ENCODE peak calls at places on chromosomes 3 and 15, in four cellular contexts. V is HCT116, N is ovary, Z is transverse colon. S is an unnamed sample.

GRCh38 chr3:61645148-61645547 is 83.8 kb downstream of the PTPRG start:
- DNase-seq in V (no peak), Z (no peak), N (no peak), S (no peak)

GRCh38 chr3:142888099-142888483 is 792 bp downstream of the PCOLCE2 start:
- DNase-seq in Z (no peak), N (no peak), V (peak), S (no peak)

GRCh38 chr3:138389841-138390581 is 41.6 kb downstream of the MRAS start:
- DNase-seq in N (peak), Z (no peak), V (peak), S (no peak)

GRCh38 chr3:147661916-147662315 is 252.8 kb downstream of the ZIC1 start:
- DNase-seq in N (no peak), V (no peak), Z (no peak), S (no peak)

GRCh38 chr15:29618586-29618985 is 203.7 kb downstream of the TJP1 start:
- DNase-seq in V (no peak), Z (no peak), N (no peak), S (no peak)

GRCh38 chr3:185729335-185729715 is 95.5 kb downstream of the IGF2BP2 start:
- DNase-seq in V (no peak), Z (no peak), N (no peak), S (no peak)

GRCh38 chr15:89767411-89767915 is 8.7 kb upstream of the MESP2 start:
- DNase-seq in N (no peak), V (no peak), Z (no peak), S (no peak)

GRCh38 chr3:52396011-52396906 is 48.6 kb downstream of the SEMA3G start:
- DNase-seq in N (peak), V (no peak), Z (no peak), S (no peak)

GRCh38 chr15:87142096-87142495 is 1062.4 kb downstream of the AGBL1 start:
- DNase-seq in V (no peak), N (no peak), Z (no peak), S (no peak)

GRCh38 chr3:78645628-78646310 is 1122.0 kb downstream of the ROBO1 start:
- DNase-seq in Z (no peak), V (peak), N (no peak), S (no peak)

GRCh38 chr15:70262591-70263274 is 165.0 kb upstream of the TLE3 start:
- DNase-seq in N (no peak), V (no peak), Z (no peak), S (no peak)

GRCh38 chr3:17302170-17302569 is 417.4 kb downstream of the PLCL2 start:
- DNase-seq in N (no peak), V (no peak), Z (no peak), S (no peak)

GRCh38 chr3:28198970-28199369 is 42.4 kb upstream of the CMC1 start:
- DNase-seq in N (no peak), V (no peak), Z (no peak), S (no peak)

GRCh38 chr15:98834976-98835375 is 172.6 kb downstream of the PGPEP1L start:
- DNase-seq in V (no peak), Z (no peak), N (no peak), S (no peak)

GRCh38 chr3:66255865-66256264 is 35.1 kb downstream of the SLC25A26 start:
- DNase-seq in V (no peak), Z (no peak), N (no peak), S (no peak)

GRCh38 chr3:14303336-14304100 is 98.9 kb upstream of the SLC6A6 start:
- DNase-seq in V (no peak), N (no peak), Z (no peak), S (no peak)

GRCh38 chr3:33360136-33360825 is 79.9 kb downstream of the UBP1 start:
- DNase-seq in Z (no peak), N (no peak), V (peak), S (no peak)

GRCh38 chr3:133124511-133124910 is 86.3 kb downstream of the TMEM108 start:
- DNase-seq in Z (no peak), N (no peak), V (no peak), S (no peak)

GRCh38 chr3:144059481-144059880 is 87.9 kb downstream of the DIPK2A start:
- DNase-seq in V (no peak), N (no peak), Z (no peak), S (no peak)

GRCh38 chr3:141353652-141354495 is 14.4 kb upstream of the ZBTB38 start:
- DNase-seq in N (no peak), Z (no peak), V (no peak), S (no peak)

GRCh38 chr15:40289140-40289775 is 6.4 kb upstream of the ANKRD63 start:
- DNase-seq in Z (peak), V (no peak), N (no peak), S (no peak)

GRCh38 chr3:119427669-119428068 is 35.7 kb downstream of the TMEM39A start:
- DNase-seq in N (no peak), V (no peak), Z (no peak), S (no peak)

GRCh38 chr3:111392911-111393351 is 149.1 kb upstream of the CD96 start:
- DNase-seq in Z (no peak), V (peak), N (no peak), S (no peak)

GRCh38 chr15:89429986-89430385 is 66.4 kb downstream of the RHCG start:
- DNase-seq in N (no peak), V (no peak), Z (no peak), S (no peak)

GRCh38 chr15:78195735-78196201 is 38.6 kb downstream of the ACSBG1 start:
- DNase-seq in N (no peak), V (no peak), Z (peak), S (no peak)

GRCh38 chr3:191065183-191065805 is 133.7 kb upstream of the OSTN start:
- DNase-seq in V (no peak), N (no peak), Z (no peak), S (no peak)

GRCh38 chr3:119898478-119899177 is 116.7 kb downstream of the NR1I2 start:
- DNase-seq in V (no peak), N (no peak), Z (no peak), S (no peak)

GRCh38 chr3:38516669-38517068 is 20.5 kb downstream of the EXOG start:
- DNase-seq in V (no peak), N (no peak), Z (no peak), S (no peak)

GRCh38 chr15:59160880-59161593 is 45.6 kb upstream of the LDHAL6B start:
- DNase-seq in V (no peak), Z (no peak), N (peak), S (no peak)
- TF ChIP-seq CTCF in V (peak), Z (no peak), N (no peak), S (no peak)

DNA sequence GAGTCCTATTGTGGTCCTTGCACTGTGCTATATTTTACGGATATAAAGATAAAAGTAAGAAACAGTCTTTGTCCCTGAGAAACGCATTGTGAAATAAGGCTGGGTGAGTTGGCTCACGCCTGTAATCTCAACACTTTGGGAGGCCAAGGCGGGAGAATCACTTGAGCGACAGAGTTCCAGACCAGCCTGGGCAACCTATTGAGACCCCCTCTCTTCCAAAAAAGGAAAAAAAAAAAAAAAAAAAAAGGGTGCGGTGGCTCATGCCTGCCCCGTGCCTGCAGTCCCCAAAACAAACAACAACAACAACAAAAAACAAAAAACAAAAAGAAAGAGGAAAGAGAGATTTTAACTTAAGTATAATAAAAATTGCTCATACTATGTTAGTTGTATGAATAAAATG is 555 bp upstream of the FNDC3B start:
- DNase-seq in V (no peak), N (no peak), Z (no peak), S (peak)
- H3K4me3 ChIP-seq in V (peak), N (peak), Z (peak), S (peak)

GRCh38 chr15:69209661-69210060 is 49.2 kb downstream of the GLCE start:
- DNase-seq in Z (no peak), N (no peak), V (no peak), S (no peak)

GRCh38 chr15:69210574-69210973 is 50.1 kb downstream of the GLCE start:
- DNase-seq in Z (no peak), V (no peak), N (no peak), S (no peak)

GRCh38 chr15:69200773-69201745 is 40.6 kb downstream of the GLCE start:
- DNase-seq in N (no peak), V (peak), Z (no peak), S (no peak)

DNA sequence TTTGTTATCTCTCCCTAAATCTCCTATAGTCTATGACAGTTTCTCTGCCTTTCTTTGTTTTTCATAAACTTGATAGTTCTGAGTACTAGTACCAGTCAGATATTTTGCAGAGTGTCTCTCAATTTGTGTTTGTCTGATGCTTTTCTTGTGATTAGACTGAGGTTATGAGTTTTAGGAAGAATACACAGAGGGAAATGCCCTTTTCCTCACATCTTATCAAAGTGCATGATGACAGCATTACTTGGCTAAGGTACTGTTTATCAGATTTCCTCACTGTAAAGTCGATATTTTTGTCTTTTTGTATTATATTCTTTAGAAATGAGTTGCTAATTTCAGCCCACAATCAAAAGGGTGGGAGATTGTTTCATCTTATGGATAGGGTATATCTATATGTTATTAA is 45.6 kb downstream of the GLCE start:
- DNase-seq in Z (no peak), N (no peak), V (no peak), S (no peak)
- TF ChIP-seq POLR2A in Z (no peak), N (no peak), V (no peak), S (no peak)

DNA sequence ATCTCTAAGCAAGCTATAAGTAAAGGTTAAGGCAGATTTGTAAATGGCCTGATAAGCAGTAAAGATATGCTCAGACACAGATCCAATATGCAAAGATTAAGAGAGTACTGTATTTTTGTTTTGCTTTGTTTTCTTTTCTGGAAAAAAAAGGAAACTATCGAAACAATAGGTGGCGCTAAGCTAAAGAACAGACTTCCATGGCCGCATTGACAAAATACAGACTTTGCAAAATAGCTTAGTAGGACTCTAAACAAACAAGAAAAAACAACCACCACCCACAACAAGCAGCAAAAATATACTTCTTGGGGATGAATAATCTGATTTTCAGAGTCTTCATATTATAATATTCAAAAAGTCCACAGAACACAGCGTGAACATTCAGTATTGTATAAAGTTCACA is 758.4 kb upstream of the ROBO1 start:
- DNase-seq in Z (no peak), N (no peak), V (no peak), S (no peak)
- TF ChIP-seq CTCF in Z (no peak), N (no peak), V (no peak), S (no peak)

DNA sequence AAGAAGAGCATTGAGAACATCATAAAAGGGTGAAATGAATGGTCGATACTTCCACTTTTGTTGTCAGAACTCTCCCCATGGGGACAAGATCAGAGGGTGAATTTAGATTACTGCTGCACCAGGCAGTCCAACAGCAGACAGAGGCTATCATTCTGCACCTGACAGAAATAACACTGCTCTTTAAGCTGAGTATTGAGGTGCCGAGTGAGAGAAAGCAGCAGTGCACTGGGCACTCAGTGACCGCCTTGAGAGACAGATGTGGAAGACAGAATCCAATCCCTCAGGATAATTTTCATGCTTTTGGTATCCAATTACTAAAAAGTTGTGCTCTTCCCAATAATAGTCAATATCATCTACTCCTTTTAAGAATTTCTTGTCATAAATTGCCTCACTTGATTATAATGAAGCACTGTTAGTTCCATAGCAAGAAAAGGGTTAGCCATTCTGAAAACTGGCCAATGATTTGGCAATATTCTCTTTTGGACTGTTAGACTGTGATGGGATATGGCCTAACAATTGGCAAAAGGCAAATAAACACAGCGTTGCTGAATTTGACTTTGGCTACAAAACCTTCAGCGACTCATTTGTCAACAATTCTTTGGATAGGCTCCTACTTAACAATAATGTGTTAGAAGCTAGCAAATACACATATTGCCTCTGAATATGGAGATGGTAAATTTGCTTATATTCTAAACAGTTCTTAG is 5.5 kb downstream of the FGF7 start:
- DNase-seq in N (no peak), Z (no peak), V (no peak), S (no peak)
- H3K4me3 ChIP-seq in N (peak), Z (peak), V (no peak), S (no peak)

DNA sequence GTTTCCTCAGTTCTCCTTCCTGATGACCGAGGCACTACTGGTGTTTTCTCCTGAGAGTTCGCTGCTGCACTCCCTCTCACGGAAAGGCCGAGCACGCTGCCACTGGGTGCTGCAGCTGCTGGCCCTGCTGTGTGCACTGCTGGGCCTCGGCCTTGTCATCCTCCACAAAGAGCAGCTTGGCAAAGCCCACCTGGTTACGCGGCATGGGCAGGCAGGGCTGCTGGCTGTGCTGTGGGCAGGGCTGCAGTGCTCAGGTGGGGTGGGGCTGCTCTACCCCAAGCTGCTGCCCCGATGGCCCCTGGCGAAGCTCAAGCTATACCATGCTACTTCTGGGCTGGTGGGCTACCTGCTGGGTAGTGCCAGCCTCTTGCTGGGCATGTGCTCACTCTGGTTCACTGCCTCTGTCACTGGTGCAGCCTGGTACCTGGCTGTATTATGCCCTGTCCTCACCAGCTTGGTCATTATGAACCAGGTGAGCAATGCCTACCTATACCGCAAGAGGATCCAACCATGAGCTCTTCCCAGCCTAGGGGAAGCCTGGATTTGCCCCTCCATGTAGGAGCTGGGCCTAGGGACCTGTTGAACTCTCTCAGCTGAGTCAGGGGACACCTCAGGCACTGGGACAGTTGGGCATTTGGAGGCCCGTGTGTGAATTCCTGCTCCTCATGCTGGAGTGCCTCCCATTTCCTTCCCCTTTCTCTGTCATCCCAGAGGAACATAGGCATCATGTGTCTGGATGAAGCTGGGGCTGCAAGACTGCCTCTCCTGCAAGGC is 2.8 kb downstream of the CYB561D2 start:
- DNase-seq in N (no peak), V (no peak), Z (no peak), S (no peak)
- TF ChIP-seq POLR2A in N (no peak), V (no peak), Z (no peak), S (no peak)

DNA sequence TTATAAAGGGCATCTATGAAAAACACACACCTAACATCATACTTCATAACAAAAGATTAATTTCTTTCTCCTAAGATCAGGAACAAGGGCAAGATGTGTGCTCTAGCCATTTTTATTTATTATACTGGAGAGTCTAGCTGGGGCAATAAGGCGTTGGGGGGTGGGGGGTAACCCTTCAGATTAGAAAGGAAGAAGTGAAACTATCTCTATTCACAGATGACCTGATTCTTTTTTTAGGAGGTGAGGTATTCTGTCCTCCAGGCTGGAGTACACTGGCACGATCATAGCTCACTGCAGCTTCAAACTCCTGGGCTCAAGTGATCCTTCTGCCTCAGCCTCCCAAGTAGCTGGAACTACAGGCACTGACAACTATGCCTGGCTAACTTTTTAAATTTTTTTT is 89.5 kb upstream of the MANF start:
- DNase-seq in Z (no peak), N (no peak), V (no peak), S (no peak)
- TF ChIP-seq CTCF in Z (no peak), N (no peak), V (no peak), S (no peak)

GRCh38 chr15:67077641-67078215 is 12.3 kb downstream of the SMAD3 start:
- DNase-seq in N (no peak), V (no peak), Z (peak), S (peak)
- H3K4me3 ChIP-seq in N (no peak), V (no peak), Z (no peak), S (peak)